ENCODE peak calls at places on chromosomes 12 and 14, in eight cellular contexts. H, X, J, C, F, T, R and S are unnamed samples.

GRCh38 chr12:15644700-15645099 is 144.5 kb downstream of the EPS8 start:
- DNase-seq in H (no peak), R (no peak), C (no peak), F (no peak), J (peak; percentile 87), X (no peak), T (no peak), S (no peak)

GRCh38 chr12:71710276-71711125 is 24.6 kb downstream of the TMEM19 start:
- DNase-seq in X (no peak), H (peak; percentile 87), T (no peak), R (peak; percentile 66), C (no peak), J (peak; percentile 89), F (no peak), S (peak; percentile 59)

GRCh38 chr14:20247651-20248246 is 8.7 kb downstream of the OR11H4 start:
- DNase-seq in J (no peak), R (no peak), H (no peak), X (no peak), C (no peak), T (no peak), F (no peak), S (no peak)

GRCh38 chr12:31343139-31343538 is 17.2 kb upstream of the SINHCAF start:
- DNase-seq in R (no peak), F (no peak), X (no peak), H (no peak), T (no peak), J (no peak), C (no peak), S (no peak)

GRCh38 chr12:68065687-68066086 is 76.4 kb downstream of the IFNG-AS1 start:
- DNase-seq in X (no peak), H (no peak), R (no peak), T (no peak), J (no peak), F (no peak), C (no peak), S (no peak)

GRCh38 chr12:62291888-62292760 is 31.9 kb downstream of the USP15 start:
- DNase-seq in C (no peak), H (peak; percentile 46), R (no peak), F (no peak), J (peak; percentile 70), T (no peak), X (no peak), S (no peak)

GRCh38 chr12:103799504-103800251 is 41.4 kb downstream of the NT5DC3 start:
- DNase-seq in F (no peak), X (no peak), H (peak; percentile 85), J (peak; percentile 86), R (peak; percentile 70), T (no peak), C (no peak), S (peak; percentile 68)

GRCh38 chr12:109596418-109597244 is 23.0 kb downstream of the MVK start:
- DNase-seq in X (no peak), C (no peak), J (no peak), F (no peak), H (no peak), T (no peak), R (no peak), S (no peak)

GRCh38 chr12:132834181-132834711 is 5.6 kb upstream of the GOLGA3 start:
- DNase-seq in R (no peak), T (no peak), F (no peak), H (no peak), X (no peak), J (no peak), C (no peak), S (no peak)

GRCh38 chr14:72472845-72473244 is 421.1 kb downstream of the DPF3 start:
- DNase-seq in T (no peak), R (no peak), J (peak; percentile 10), H (no peak), F (no peak), C (no peak), X (no peak), S (no peak)

GRCh38 chr14:51576112-51576420 is 75.6 kb upstream of the FRMD6 start:
- DNase-seq in R (no peak), X (no peak), C (no peak), H (peak; percentile 80), F (no peak), J (peak; percentile 62), T (no peak), S (peak; percentile 86)

GRCh38 chr14:68794856-68795601 is 2.2 kb upstream of the ZFP36L1 start:
- DNase-seq in H (peak; percentile 93), C (peak; percentile 81), F (no peak), J (peak; percentile 94), X (no peak), R (peak; percentile 29), T (peak; percentile 61), S (peak; percentile 96)

GRCh38 chr12:115440438-115440837 is 756.5 kb upstream of the TBX3 start:
- DNase-seq in J (peak; percentile 63), R (no peak), C (no peak), F (no peak), T (no peak), X (no peak), H (peak; percentile 65), S (peak; percentile 66)

GRCh38 chr12:389138-390096 is at the start of gene KDM5A:
- DNase-seq in H (peak; percentile 96), F (peak; percentile 89), J (peak; percentile 96), R (peak; percentile 91), C (peak; percentile 93), T (peak; percentile 89), X (peak; percentile 86), S (peak; percentile 96)